ENCODE peak calls at places on chromosomes 3 and 15, in ten cellular contexts. X is endothelial cell; O is neural crest cell; L is H54; K is HFFc6; U is stimulated activated CD4-positive, alpha-beta T cell treated with anti-CD3 and anti-CD28 coated beads, Interleukin-2, amount 100 ng/mL, for 48 hours; Y is AG08395; N is iPS DF 19.7; C is activated CD8-positive, alpha-beta memory T cell treated with anti-CD3 and anti-CD28 coated beads for 1 hour; W is ACHN. H is an unnamed sample.

GRCh38 chr3:187725653-187726370 is 19.5 kb downstream of the BCL6 start:
- DNase-seq in X (no peak), O (no peak), L (no peak), K (no peak), U (no peak), Y (peak; percentile 54), N (no peak), C (no peak), W (no peak), H (no peak)

GRCh38 chr15:58898150-58898680 is 35.3 kb downstream of the SLTM start:
- DNase-seq in X (no peak), O (no peak), L (no peak), K (no peak), U (no peak), Y (no peak), N (no peak), C (no peak), W (no peak), H (no peak)

GRCh38 chr3:37764586-37764985 is 97.1 kb upstream of the CTDSPL start:
- DNase-seq in X (no peak), O (no peak), L (no peak), K (no peak), U (no peak), Y (no peak), N (no peak), C (no peak), W (no peak), H (no peak)

GRCh38 chr3:178709047-178709446 is 172.8 kb downstream of the KCNMB2 start:
- DNase-seq in X (peak; percentile 30), O (no peak), L (no peak), K (no peak), U (no peak), Y (no peak), N (no peak), C (no peak), W (no peak), H (no peak)

GRCh38 chr3:140927711-140928110 is 13.9 kb upstream of the SLC25A36 start:
- DNase-seq in X (no peak), O (no peak), L (no peak), K (no peak), U (no peak), Y (no peak), N (no peak), C (no peak), W (no peak), H (no peak)

GRCh38 chr3:44241706-44242105 is at the start of gene TOPAZ1:
- DNase-seq in X (no peak), O (no peak), L (no peak), K (no peak), U (no peak), Y (no peak), N (no peak), C (no peak), W (no peak), H (no peak)

GRCh38 chr3:27487383-27487782 is 3.2 kb upstream of the SLC4A7 start:
- DNase-seq in X (no peak), O (no peak), L (no peak), K (no peak), U (no peak), Y (no peak), N (no peak), C (no peak), W (no peak), H (no peak)

GRCh38 chr3:149967067-149967685 is 3.5 kb downstream of the PFN2 start:
- DNase-seq in X (no peak), O (no peak), L (no peak), K (peak; percentile 66), U (no peak), Y (peak; percentile 35), N (no peak), C (no peak), W (peak; percentile 58), H (no peak)

GRCh38 chr3:157058392-157059071 is 101.4 kb downstream of the CCNL1 start:
- DNase-seq in X (no peak), O (no peak), L (no peak), K (no peak), U (no peak), Y (no peak), N (no peak), C (no peak), W (no peak), H (no peak)

GRCh38 chr15:57158997-57159668 is 217.2 kb upstream of the CGNL1 start:
- DNase-seq in X (no peak), O (no peak), L (no peak), K (no peak), U (no peak), Y (no peak), N (no peak), C (no peak), W (no peak), H (no peak)

GRCh38 chr15:48358681-48359152 is 27.5 kb downstream of the DUT start:
- DNase-seq in X (no peak), O (no peak), L (no peak), K (no peak), U (no peak), Y (peak; percentile 27), N (no peak), C (no peak), W (no peak), H (no peak)

GRCh38 chr15:25725758-25726157 is 137.4 kb downstream of the ATP10A start:
- DNase-seq in X (no peak), O (no peak), L (no peak), K (no peak), U (no peak), Y (no peak), N (no peak), C (no peak), W (no peak), H (no peak)

GRCh38 chr3:122929576-122930365 is 97.8 kb downstream of the SEMA5B start:
- DNase-seq in X (no peak), O (no peak), L (no peak), K (no peak), U (no peak), Y (no peak), N (no peak), C (no peak), W (no peak), H (no peak)

GRCh38 chr3:69451594-69451993 is 65.7 kb upstream of the FRMD4B start:
- DNase-seq in X (no peak), O (no peak), L (no peak), K (no peak), U (no peak), Y (no peak), N (no peak), C (no peak), W (no peak), H (no peak)

GRCh38 chr3:4687167-4687566 is 194.0 kb downstream of the ITPR1 start:
- DNase-seq in X (no peak), O (no peak), L (no peak), K (no peak), U (no peak), Y (no peak), N (no peak), C (no peak), W (no peak), H (no peak)